ENCODE peak calls at places on chromosome 4, in five cellular contexts. One of them, this sample, is unnamed.

GRCh38 chr4:48079972-48080391 is 54.1 kb downstream of the TXK start:
- DNase-seq in lower leg skin: no peak
- DNase-seq in lower lobe of right lung: no peak
- DNase-seq in fibroblast of mammary gland: no peak
- DNase-seq in IMR-90: no peak
- DNase-seq in this sample: no peak

GRCh38 chr4:31088600-31089230 is 368.5 kb downstream of the PCDH7 start:
- DNase-seq in IMR-90: peak
- DNase-seq in fibroblast of mammary gland: peak
- DNase-seq in lower lobe of right lung: no peak
- DNase-seq in lower leg skin: no peak
- DNase-seq in this sample: no peak

GRCh38 chr4:1413221-1413663 is 7.0 kb upstream of the NKX1-1 start:
- DNase-seq in lower leg skin: peak
- DNase-seq in fibroblast of mammary gland: no peak
- DNase-seq in IMR-90: no peak
- DNase-seq in lower lobe of right lung: peak
- DNase-seq in this sample: no peak

GRCh38 chr4:74097161-74097560 is 1.8 kb downstream of the CXCL2 start:
- DNase-seq in fibroblast of mammary gland: no peak
- DNase-seq in IMR-90: no peak
- DNase-seq in lower leg skin: no peak
- DNase-seq in lower lobe of right lung: no peak
- DNase-seq in this sample: no peak

GRCh38 chr4:128961405-128961804 is 131.9 kb downstream of the SCLT1 start:
- DNase-seq in fibroblast of mammary gland: no peak
- DNase-seq in IMR-90: no peak
- DNase-seq in lower lobe of right lung: no peak
- DNase-seq in lower leg skin: no peak
- DNase-seq in this sample: no peak

GRCh38 chr4:71732706-71733105 is 51.2 kb downstream of the GC start:
- DNase-seq in lower leg skin: no peak
- DNase-seq in fibroblast of mammary gland: peak
- DNase-seq in lower lobe of right lung: no peak
- DNase-seq in IMR-90: peak
- DNase-seq in this sample: no peak

GRCh38 chr4:176805155-176805554 is 12.4 kb upstream of the VEGFC start:
- DNase-seq in lower lobe of right lung: no peak
- DNase-seq in IMR-90: peak
- DNase-seq in lower leg skin: no peak
- DNase-seq in fibroblast of mammary gland: peak
- DNase-seq in this sample: no peak

GRCh38 chr4:123750044-123750443 is 353.4 kb downstream of the SPRY1 start:
- DNase-seq in IMR-90: no peak
- DNase-seq in lower leg skin: no peak
- DNase-seq in fibroblast of mammary gland: no peak
- DNase-seq in lower lobe of right lung: no peak
- DNase-seq in this sample: no peak

GRCh38 chr4:185128272-185129119 is 14.6 kb upstream of the SLC25A4 start:
- DNase-seq in fibroblast of mammary gland: no peak
- DNase-seq in lower lobe of right lung: peak
- DNase-seq in IMR-90: no peak
- DNase-seq in lower leg skin: no peak
- DNase-seq in this sample: peak

DNA sequence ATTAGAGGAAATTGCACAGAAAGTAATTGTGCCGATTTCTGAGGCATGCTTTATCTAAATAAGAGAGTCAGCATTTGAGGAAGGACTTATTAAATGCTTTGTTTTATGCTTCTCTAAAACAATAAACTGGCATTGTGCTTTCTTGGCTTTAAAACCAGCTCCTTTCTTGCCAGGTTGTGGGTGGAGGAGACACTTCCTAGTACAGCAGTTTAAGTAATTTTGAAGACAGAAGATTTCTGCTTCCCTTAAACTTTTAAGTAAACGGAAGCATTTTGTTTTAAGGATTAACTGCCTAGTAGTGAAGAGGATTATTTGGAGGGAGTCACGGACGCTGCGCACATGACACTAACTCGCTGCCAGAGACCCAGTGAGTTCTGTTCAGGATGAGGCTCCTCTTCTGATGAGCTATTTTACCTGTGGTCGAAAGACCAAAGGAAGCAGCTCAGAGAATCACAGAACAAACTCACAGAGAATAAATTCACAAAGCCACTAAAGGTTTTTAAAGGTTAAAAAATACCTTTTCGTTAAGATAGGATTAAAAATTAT is 169.5 kb downstream of the TLL1 start:
- DNase-seq in fibroblast of mammary gland: no peak
- DNase-seq in IMR-90: no peak
- DNase-seq in lower leg skin: no peak
- DNase-seq in lower lobe of right lung: no peak
- DNase-seq in this sample: peak
- H3K4me3 ChIP-seq in fibroblast of mammary gland: no peak
- H3K4me3 ChIP-seq in IMR-90: no peak
- H3K4me3 ChIP-seq in lower leg skin: no peak
- H3K4me3 ChIP-seq in lower lobe of right lung: no peak
- H3K4me3 ChIP-seq in this sample: peak

GRCh38 chr4:141635726-141636076 is 682 bp upstream of the IL15 start:
- DNase-seq in lower leg skin: no peak
- DNase-seq in lower lobe of right lung: no peak
- DNase-seq in fibroblast of mammary gland: no peak
- DNase-seq in IMR-90: no peak
- DNase-seq in this sample: no peak
- H3K4me3 ChIP-seq in lower leg skin: no peak
- H3K4me3 ChIP-seq in lower lobe of right lung: peak
- H3K4me3 ChIP-seq in fibroblast of mammary gland: peak
- H3K4me3 ChIP-seq in IMR-90: peak
- H3K4me3 ChIP-seq in this sample: peak

GRCh38 chr4:54061873-54062272 is 2.5 kb downstream of the CHIC2 start:
- DNase-seq in lower lobe of right lung: no peak
- DNase-seq in fibroblast of mammary gland: no peak
- DNase-seq in lower leg skin: no peak
- DNase-seq in IMR-90: no peak
- DNase-seq in this sample: no peak
- H3K4me3 ChIP-seq in lower lobe of right lung: peak
- H3K4me3 ChIP-seq in fibroblast of mammary gland: peak
- H3K4me3 ChIP-seq in lower leg skin: no peak
- H3K4me3 ChIP-seq in IMR-90: peak
- H3K4me3 ChIP-seq in this sample: peak

GRCh38 chr4:2812985-2813384 is 20.1 kb downstream of the SH3BP2 start:
- DNase-seq in fibroblast of mammary gland: peak
- DNase-seq in lower lobe of right lung: no peak
- DNase-seq in lower leg skin: no peak
- DNase-seq in IMR-90: no peak
- DNase-seq in this sample: no peak
- H3K4me3 ChIP-seq in fibroblast of mammary gland: peak
- H3K4me3 ChIP-seq in lower lobe of right lung: peak
- H3K4me3 ChIP-seq in lower leg skin: no peak
- H3K4me3 ChIP-seq in IMR-90: no peak
- H3K4me3 ChIP-seq in this sample: peak

GRCh38 chr4:36321176-36321575 is 39.8 kb downstream of the DTHD1 start:
- DNase-seq in fibroblast of mammary gland: no peak
- DNase-seq in lower leg skin: no peak
- DNase-seq in lower lobe of right lung: no peak
- DNase-seq in IMR-90: no peak
- DNase-seq in this sample: no peak
- H3K4me3 ChIP-seq in fibroblast of mammary gland: no peak
- H3K4me3 ChIP-seq in lower leg skin: no peak
- H3K4me3 ChIP-seq in lower lobe of right lung: no peak
- H3K4me3 ChIP-seq in IMR-90: no peak
- H3K4me3 ChIP-seq in this sample: no peak

GRCh38 chr4:157242871-157243270 is 22.3 kb downstream of the GRIA2 start:
- DNase-seq in lower leg skin: no peak
- DNase-seq in IMR-90: no peak
- DNase-seq in fibroblast of mammary gland: no peak
- DNase-seq in lower lobe of right lung: no peak
- DNase-seq in this sample: no peak
- H3K4me3 ChIP-seq in lower leg skin: no peak
- H3K4me3 ChIP-seq in IMR-90: no peak
- H3K4me3 ChIP-seq in fibroblast of mammary gland: no peak
- H3K4me3 ChIP-seq in lower lobe of right lung: no peak
- H3K4me3 ChIP-seq in this sample: no peak

GRCh38 chr4:183541081-183542045 is 36.5 kb downstream of the ING2 start:
- DNase-seq in lower lobe of right lung: no peak
- DNase-seq in IMR-90: peak
- DNase-seq in fibroblast of mammary gland: peak
- DNase-seq in lower leg skin: no peak
- DNase-seq in this sample: no peak
- H3K4me3 ChIP-seq in lower lobe of right lung: no peak
- H3K4me3 ChIP-seq in IMR-90: no peak
- H3K4me3 ChIP-seq in fibroblast of mammary gland: no peak
- H3K4me3 ChIP-seq in lower leg skin: no peak
- H3K4me3 ChIP-seq in this sample: no peak